ENCODE peak calls at places on chromosomes 13 and 19, in four cellular contexts. R is endodermal cell, H is fibroblast of the aortic adventitia, Y is neural progenitor cell. I is an unnamed sample.

GRCh38 chr13:114032121-114032799 is 58.4 kb upstream of the C13orf46 start:
- DNase-seq in R (no peak), H (peak; percentile 79), Y (no peak), I (peak; percentile 74)

GRCh38 chr13:36998624-36999041 is 507 bp downstream of the ALG5 start:
- DNase-seq in R (peak; percentile 69), H (no peak), Y (peak; percentile 47), I (peak; percentile 72)

GRCh38 chr13:45472171-45472705 is 7.5 kb downstream of the COG3 start:
- DNase-seq in R (no peak), H (no peak), Y (no peak), I (no peak)

GRCh38 chr13:33323766-33324525 is 38.4 kb upstream of the STARD13 start:
- DNase-seq in R (no peak), H (peak; percentile 79), Y (no peak), I (no peak)

GRCh38 chr19:32675720-32676185 is at the start of gene RGS9BP:
- DNase-seq in R (peak; percentile 77), H (peak; percentile 65), Y (peak; percentile 70), I (peak; percentile 95)

GRCh38 chr19:46206176-46206575 is 23.4 kb upstream of the IGFL1 start:
- DNase-seq in R (no peak), H (no peak), Y (no peak), I (no peak)

GRCh38 chr19:4539169-4539696 is 603 bp downstream of the LRG1 start:
- DNase-seq in R (no peak), H (no peak), Y (no peak), I (no peak)

GRCh38 chr13:44404261-44405139 is 30.9 kb downstream of the SERP2 start:
- DNase-seq in R (peak; percentile 75), H (no peak), Y (peak; percentile 40), I (no peak)

GRCh38 chr13:31038834-31039552 is 106.5 kb downstream of the TEX26 start:
- DNase-seq in R (no peak), H (no peak), Y (no peak), I (no peak)

GRCh38 chr19:1837625-1838105 is 10.6 kb downstream of the REXO1 start:
- DNase-seq in R (peak; percentile 93), H (no peak), Y (peak; percentile 73), I (peak; percentile 83)

GRCh38 chr13:36915891-36916640 is 4.0 kb downstream of the SMAD9 start:
- DNase-seq in R (no peak), H (no peak), Y (no peak), I (no peak)

GRCh38 chr19:5893907-5894703 is 9.5 kb downstream of the NDUFA11 start:
- DNase-seq in R (no peak), H (no peak), Y (no peak), I (peak; percentile 87)

GRCh38 chr19:6765738-6766356 is 1.4 kb downstream of the SH2D3A start:
- DNase-seq in R (peak; percentile 97), H (no peak), Y (no peak), I (no peak)

GRCh38 chr19:16867211-16867610 is 21.6 kb upstream of the F2RL3 start:
- DNase-seq in R (no peak), H (no peak), Y (no peak), I (peak; percentile 82)

GRCh38 chr19:42352216-42352892 is 26.9 kb downstream of the MEGF8 start:
- DNase-seq in R (no peak), H (no peak), Y (peak; percentile 14), I (peak; percentile 23)

GRCh38 chr19:31141301-31141700 is 207.9 kb downstream of the TSHZ3 start:
- DNase-seq in R (no peak), H (no peak), Y (no peak), I (no peak)

GRCh38 chr19:14310055-14310454 is 71.2 kb upstream of the ADGRE5 start:
- DNase-seq in R (no peak), H (no peak), Y (no peak), I (no peak)

GRCh38 chr19:29673451-29674371 is 8.4 kb downstream of the PLEKHF1 start:
- DNase-seq in R (no peak), H (no peak), Y (no peak), I (no peak)

GRCh38 chr19:42140125-42140754 is 8.0 kb upstream of the POU2F2 start:
- DNase-seq in R (peak; percentile 97), H (peak; percentile 70), Y (peak; percentile 90), I (peak; percentile 52)

GRCh38 chr13:79780240-79780639 is 299.3 kb downstream of the NDFIP2 start:
- DNase-seq in R (no peak), H (peak; percentile 69), Y (peak; percentile 4), I (no peak)

GRCh38 chr13:62119739-62120700 is 704.4 kb upstream of the PCDH20 start:
- DNase-seq in R (no peak), H (peak; percentile 2), Y (peak; percentile 15), I (no peak)

GRCh38 chr19:38665950-38666661 is 18.7 kb downstream of the ACTN4 start:
- DNase-seq in R (peak; percentile 94), H (peak; percentile 64), Y (peak; percentile 85), I (peak; percentile 86)

GRCh38 chr19:5013761-5014160 is 44.8 kb downstream of the KDM4B start:
- DNase-seq in R (no peak), H (no peak), Y (no peak), I (peak; percentile 67)

GRCh38 chr13:20182231-20182846 is 10.4 kb downstream of the GJB2 start:
- DNase-seq in R (peak; percentile 82), H (peak; percentile 83), Y (peak; percentile 81), I (no peak)

GRCh38 chr19:461664-462551 is 1.1 kb upstream of the SHC2 start:
- DNase-seq in R (peak; percentile 90), H (no peak), Y (peak; percentile 81), I (peak; percentile 33)

DNA sequence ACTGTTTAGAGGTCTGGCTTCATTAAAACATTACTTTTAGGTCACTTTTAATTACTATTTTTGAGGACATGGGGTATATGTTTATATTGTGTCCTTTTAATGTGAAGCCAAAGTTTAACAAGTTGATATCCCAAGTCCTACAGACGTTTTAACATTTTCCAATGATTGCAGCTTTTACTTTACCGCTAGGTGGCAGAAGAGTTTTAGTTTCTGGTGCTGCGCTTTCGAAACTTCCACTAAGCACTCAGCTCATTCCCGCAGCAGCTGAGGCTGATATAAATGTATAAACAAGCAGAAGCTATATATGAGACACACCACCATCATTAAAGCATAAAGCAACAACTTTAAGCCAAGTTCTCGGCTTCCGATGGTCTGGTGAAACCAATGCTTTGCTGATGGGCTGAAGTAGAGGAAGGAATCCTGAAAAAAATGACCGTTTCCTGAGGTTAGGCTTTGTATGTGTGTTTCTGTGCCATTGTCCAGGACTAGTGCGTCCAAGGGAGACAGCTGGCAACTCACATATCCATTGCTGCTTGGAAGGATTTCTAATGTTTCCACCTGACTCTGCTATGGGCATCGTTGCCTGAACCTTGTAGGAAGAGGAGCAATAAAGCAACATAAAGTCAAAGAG is 753.9 kb downstream of the OLFM4 start:
- DNase-seq in R (peak; percentile 65), H (peak; percentile 36), Y (peak; percentile 78), I (no peak)
- H3K4me3 ChIP-seq in R (no peak overlapping the region), H (peak overlapping the region; percentile 32), Y (peak overlapping the region; percentile 34), I (no peak overlapping the region)

GRCh38 chr13:50893211-50893852 is 16.3 kb upstream of the RNASEH2B start:
- DNase-seq in R (no peak), H (peak; percentile 18), Y (no peak), I (no peak)

GRCh38 chr13:50894504-50894903 is 15.1 kb upstream of the RNASEH2B start:
- DNase-seq in R (no peak), H (no peak), Y (no peak), I (no peak)

GRCh38 chr13:50891206-50891605 is 18.4 kb upstream of the RNASEH2B start:
- DNase-seq in R (no peak), H (no peak), Y (no peak), I (no peak)

GRCh38 chr13:50894042-50894441 is 15.5 kb upstream of the RNASEH2B start:
- DNase-seq in R (no peak), H (no peak), Y (no peak), I (no peak)

DNA sequence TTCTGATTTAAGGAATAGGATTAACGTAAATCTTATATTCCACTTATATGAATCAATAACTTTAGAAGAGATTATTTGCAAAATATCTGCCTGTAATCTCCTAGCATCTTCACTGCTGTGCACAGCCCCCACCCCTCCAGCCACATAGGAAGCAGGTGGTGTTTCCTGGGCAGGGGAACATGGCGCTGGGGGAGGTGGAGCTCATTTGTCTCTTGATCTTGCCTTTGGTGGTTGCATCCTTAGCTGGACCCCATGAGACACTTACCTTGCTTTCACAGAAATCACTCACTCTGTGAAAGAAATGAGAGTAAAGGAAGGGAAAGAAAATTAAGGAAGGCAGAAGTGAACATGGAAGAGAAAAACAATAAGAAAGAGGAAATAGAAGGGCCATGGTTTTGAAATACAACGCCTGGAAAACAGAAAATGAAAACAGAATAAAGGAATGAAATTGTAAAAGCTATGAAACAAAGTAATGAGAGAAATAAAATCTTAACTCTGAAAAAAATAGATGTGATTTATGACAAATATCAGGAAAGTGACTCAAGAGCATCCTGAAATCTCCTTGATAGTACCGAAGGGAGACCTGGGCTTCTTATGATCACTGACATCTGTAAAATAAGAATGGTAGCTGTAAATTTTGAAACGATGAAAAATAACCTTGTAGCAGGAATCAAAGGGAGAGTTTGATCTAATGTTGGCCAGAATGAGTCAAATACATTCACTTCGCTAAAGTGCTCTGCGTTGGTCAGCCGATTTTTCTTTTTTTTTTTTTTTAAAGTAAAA is 17.2 kb upstream of the RNASEH2B start:
- DNase-seq in R (no peak), H (no peak), Y (no peak), I (no peak)
- H3K4me3 ChIP-seq in R (no peak overlapping the region), H (no peak overlapping the region), Y (no peak overlapping the region), I (no peak overlapping the region)

GRCh38 chr13:107803822-107804495 is 411.4 kb downstream of the LIG4 start:
- DNase-seq in R (no peak), H (no peak), Y (no peak), I (no peak)
- H3K4me3 ChIP-seq in R (no peak overlapping the region), H (no peak overlapping the region), Y (no peak overlapping the region), I (no peak overlapping the region)

GRCh38 chr13:107208889-107209288 is 641.0 kb upstream of the ARGLU1 start:
- DNase-seq in R (no peak), H (peak; percentile 1), Y (no peak), I (no peak)

GRCh38 chr13:107205318-107206112 is 637.6 kb upstream of the ARGLU1 start:
- DNase-seq in R (peak; percentile 92), H (peak; percentile 42), Y (peak; percentile 77), I (peak; percentile 79)

GRCh38 chr13:107211073-107211472 is 643.1 kb upstream of the ARGLU1 start:
- DNase-seq in R (peak; percentile 92), H (peak; percentile 81), Y (peak; percentile 89), I (peak; percentile 71)

GRCh38 chr13:107209811-107210210 is 641.9 kb upstream of the ARGLU1 start:
- DNase-seq in R (no peak), H (peak; percentile 44), Y (no peak), I (no peak)

GRCh38 chr13:107210216-107211010 is 642.5 kb upstream of the ARGLU1 start:
- DNase-seq in R (no peak), H (peak; percentile 26), Y (no peak), I (no peak)
- H3K4me3 ChIP-seq in R (no peak overlapping the region), H (peak overlapping the region; percentile 14), Y (no peak overlapping the region), I (peak overlapping the region; percentile 41)

DNA sequence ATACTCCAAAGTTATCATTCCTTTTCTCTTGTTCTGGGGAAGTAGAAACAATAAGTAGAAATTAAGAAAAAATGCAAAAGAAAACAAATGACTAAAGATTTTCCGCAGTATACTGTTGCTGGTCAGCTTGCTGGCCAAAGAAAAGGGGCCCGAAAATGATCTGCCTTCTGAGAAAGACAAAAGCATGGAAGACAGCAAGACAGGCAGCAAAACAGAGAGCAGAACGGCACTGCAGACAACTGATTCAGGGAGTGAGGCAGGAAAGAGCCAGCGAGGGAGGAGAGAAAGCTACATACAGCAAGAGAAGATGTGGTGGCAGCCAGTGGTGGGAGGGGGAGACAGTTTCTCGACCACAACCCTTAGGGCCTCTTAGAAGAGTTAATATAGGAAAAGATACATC is 5.3 kb upstream of the DOCK9 start:
- DNase-seq in R (no peak), H (no peak), Y (no peak), I (no peak)
- H3K4me3 ChIP-seq in R (no peak overlapping the region), H (no peak overlapping the region), Y (no peak overlapping the region), I (no peak overlapping the region)